ENCODE peak calls at places on chromosomes 2 and 18, in four cellular contexts. One of them, this sample, is unnamed.

GRCh38 chr2:12277305-12278034 is 439.3 kb upstream of the TRIB2 start:
- DNase-seq in A549: no peak
- DNase-seq in K562: peak; percentile 81
- DNase-seq in GM12878: no peak
- DNase-seq in this sample: no peak

GRCh38 chr2:203893823-203894222 is 26.3 kb downstream of the CTLA4 start:
- DNase-seq in K562: no peak
- DNase-seq in A549: no peak
- DNase-seq in GM12878: no peak
- DNase-seq in this sample: no peak

GRCh38 chr2:118791511-118791910 is 55.9 kb downstream of the EN1 start:
- DNase-seq in GM12878: no peak
- DNase-seq in K562: no peak
- DNase-seq in A549: no peak
- DNase-seq in this sample: no peak

GRCh38 chr2:63729362-63729761 is 112.3 kb upstream of the UGP2 start:
- DNase-seq in A549: no peak
- DNase-seq in K562: no peak
- DNase-seq in GM12878: no peak
- DNase-seq in this sample: no peak

GRCh38 chr18:32760391-32760790 is 12.4 kb downstream of the KLHL14 start:
- DNase-seq in A549: no peak
- DNase-seq in GM12878: peak; percentile 8
- DNase-seq in K562: no peak
- DNase-seq in this sample: no peak

GRCh38 chr2:104849618-104850097 is 4.3 kb upstream of the POU3F3 start:
- DNase-seq in GM12878: no peak
- DNase-seq in A549: no peak
- DNase-seq in K562: peak; percentile 46
- DNase-seq in this sample: peak; percentile 45

GRCh38 chr2:178882666-178883440 is 75.6 kb upstream of the TTN start:
- DNase-seq in GM12878: no peak
- DNase-seq in A549: no peak
- DNase-seq in K562: no peak
- DNase-seq in this sample: peak; percentile 31

GRCh38 chr2:213010106-213010779 is 141.2 kb downstream of the IKZF2 start:
- DNase-seq in K562: no peak
- DNase-seq in A549: no peak
- DNase-seq in GM12878: no peak
- DNase-seq in this sample: no peak

GRCh38 chr2:158221055-158222021 is 119.7 kb downstream of the UPP2 start:
- DNase-seq in GM12878: no peak
- DNase-seq in K562: no peak
- DNase-seq in A549: no peak
- DNase-seq in this sample: no peak

GRCh38 chr18:50218432-50219197 is 23.7 kb upstream of the MYO5B start:
- DNase-seq in K562: no peak
- DNase-seq in GM12878: peak; percentile 21
- DNase-seq in A549: no peak
- DNase-seq in this sample: peak; percentile 14

GRCh38 chr18:36392888-36393287 is 95.4 kb downstream of the FHOD3 start:
- DNase-seq in A549: no peak
- DNase-seq in K562: no peak
- DNase-seq in GM12878: no peak
- DNase-seq in this sample: no peak

GRCh38 chr2:239953418-239954061 is 71.6 kb downstream of the NDUFA10 start:
- DNase-seq in GM12878: no peak
- DNase-seq in A549: no peak
- DNase-seq in K562: no peak
- DNase-seq in this sample: peak; percentile 15

GRCh38 chr2:122136071-122136470 is 380.6 kb downstream of the TSN start:
- DNase-seq in K562: peak; percentile 41
- DNase-seq in GM12878: no peak
- DNase-seq in A549: peak; percentile 27
- DNase-seq in this sample: peak; percentile 21

GRCh38 chr2:72289736-72290135 is 142.1 kb upstream of the CYP26B1 start:
- DNase-seq in K562: no peak
- DNase-seq in A549: no peak
- DNase-seq in GM12878: no peak
- DNase-seq in this sample: no peak

GRCh38 chr2:72292433-72292832 is 144.8 kb upstream of the CYP26B1 start:
- DNase-seq in GM12878: no peak
- DNase-seq in K562: no peak
- DNase-seq in A549: no peak
- DNase-seq in this sample: peak; percentile 5

GRCh38 chr2:72289283-72289682 is 141.6 kb upstream of the CYP26B1 start:
- DNase-seq in K562: no peak
- DNase-seq in GM12878: no peak
- DNase-seq in A549: no peak
- DNase-seq in this sample: peak; percentile 86

GRCh38 chr2:72291059-72291458 is 143.4 kb upstream of the CYP26B1 start:
- DNase-seq in GM12878: no peak
- DNase-seq in A549: no peak
- DNase-seq in K562: no peak
- DNase-seq in this sample: peak; percentile 67

DNA sequence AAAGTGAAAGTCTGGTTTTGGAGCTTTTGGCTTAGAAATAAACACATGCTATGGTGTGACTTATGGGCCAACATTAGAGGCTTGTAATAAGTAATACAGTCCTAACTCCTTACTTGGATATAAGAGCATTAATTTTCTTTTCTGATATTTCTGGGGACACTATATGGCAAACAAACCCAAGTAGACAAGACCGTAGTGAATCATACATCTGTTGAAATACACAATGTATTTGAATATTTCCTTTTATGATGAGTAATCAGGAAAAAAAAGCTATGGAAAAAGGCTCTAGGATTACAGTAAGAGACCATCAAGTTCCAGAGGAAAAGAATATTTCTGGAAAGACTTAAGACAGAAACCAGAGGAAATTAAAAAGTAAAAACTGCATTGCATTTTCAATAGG is 146.0 kb upstream of the CYP26B1 start:
- DNase-seq in GM12878: no peak
- DNase-seq in K562: no peak
- DNase-seq in A549: no peak
- DNase-seq in this sample: peak; percentile 75
- TF ChIP-seq ELK1 in GM12878: no peak
- TF ChIP-seq ELK1 in K562: no peak
- TF ChIP-seq ELK1 in A549: no peak
- TF ChIP-seq ELK1 in this sample: no peak

GRCh38 chr18:75238100-75238499 is 27.5 kb downstream of the TSHZ1 start:
- DNase-seq in A549: no peak
- DNase-seq in GM12878: no peak
- DNase-seq in K562: no peak
- DNase-seq in this sample: no peak
- TF ChIP-seq ELK1 in A549: no peak
- TF ChIP-seq ELK1 in GM12878: no peak
- TF ChIP-seq ELK1 in K562: no peak
- TF ChIP-seq ELK1 in this sample: no peak

GRCh38 chr18:74040459-74041332 is 106.9 kb downstream of the FBXO15 start:
- DNase-seq in K562: peak; percentile 58
- DNase-seq in GM12878: no peak
- DNase-seq in A549: peak; percentile 46
- DNase-seq in this sample: peak; percentile 11
- TF ChIP-seq ELK1 in K562: no peak
- TF ChIP-seq ELK1 in GM12878: no peak
- TF ChIP-seq ELK1 in A549: no peak
- TF ChIP-seq ELK1 in this sample: no peak

GRCh38 chr2:67802296-67802695 is 260.5 kb downstream of the C1D start:
- DNase-seq in A549: no peak
- DNase-seq in GM12878: no peak
- DNase-seq in K562: no peak
- DNase-seq in this sample: no peak

GRCh38 chr2:67798536-67799160 is 264.2 kb downstream of the C1D start:
- DNase-seq in A549: no peak
- DNase-seq in GM12878: no peak
- DNase-seq in K562: no peak
- DNase-seq in this sample: peak; percentile 14

GRCh38 chr2:67802824-67803223 is 260.0 kb downstream of the C1D start:
- DNase-seq in GM12878: no peak
- DNase-seq in A549: no peak
- DNase-seq in K562: no peak
- DNase-seq in this sample: no peak

GRCh38 chr2:67799889-67800288 is 262.9 kb downstream of the C1D start:
- DNase-seq in GM12878: no peak
- DNase-seq in K562: no peak
- DNase-seq in A549: no peak
- DNase-seq in this sample: no peak

GRCh38 chr2:67797801-67798535 is 264.8 kb downstream of the C1D start:
- DNase-seq in K562: no peak
- DNase-seq in A549: no peak
- DNase-seq in GM12878: no peak
- DNase-seq in this sample: peak; percentile 66
- TF ChIP-seq ELK1 in K562: no peak
- TF ChIP-seq ELK1 in A549: no peak
- TF ChIP-seq ELK1 in GM12878: no peak
- TF ChIP-seq ELK1 in this sample: no peak

GRCh38 chr2:150477347-150477746 is 10.1 kb downstream of the RND3 start:
- DNase-seq in GM12878: no peak
- DNase-seq in K562: no peak
- DNase-seq in A549: no peak
- DNase-seq in this sample: peak; percentile 50
- TF ChIP-seq ELK1 in GM12878: no peak
- TF ChIP-seq ELK1 in K562: no peak
- TF ChIP-seq ELK1 in A549: no peak
- TF ChIP-seq ELK1 in this sample: no peak

DNA sequence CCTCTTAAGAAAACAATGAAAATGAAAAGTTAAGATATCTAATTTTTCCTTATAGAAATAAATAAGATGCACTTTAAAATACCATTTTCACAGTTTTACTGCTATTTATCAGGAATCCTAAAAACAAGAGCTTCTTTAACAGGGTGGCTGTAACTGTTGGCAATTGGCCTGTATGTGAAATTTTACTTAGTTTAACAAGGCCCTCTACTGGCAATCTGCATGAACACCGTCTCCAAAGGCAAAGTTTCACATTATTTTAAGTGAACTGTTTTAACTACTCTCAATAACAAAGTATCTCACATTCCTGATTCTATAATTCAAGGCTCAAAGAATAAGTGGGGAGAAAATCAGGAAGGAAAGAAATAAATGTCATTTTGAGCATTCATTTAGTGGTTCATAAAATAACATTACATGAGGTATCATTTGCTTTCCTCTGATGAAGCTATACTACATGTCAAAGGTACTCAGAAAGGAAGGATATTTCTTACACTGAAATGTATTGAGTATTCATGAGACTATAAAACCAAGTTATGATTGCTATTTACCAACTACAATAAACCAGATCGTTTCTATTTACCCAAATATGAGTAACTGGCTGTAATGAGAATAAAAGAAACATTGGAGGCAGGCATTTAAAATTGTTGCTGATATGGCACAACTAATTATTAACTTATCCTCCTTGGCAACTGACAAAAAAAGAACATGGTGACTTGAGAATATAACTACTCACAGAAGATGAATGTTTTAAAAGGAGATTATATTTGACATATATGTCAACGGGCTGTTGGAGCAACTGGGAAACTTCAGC is 7.0 kb downstream of the NCKAP5 start:
- DNase-seq in A549: no peak
- DNase-seq in K562: no peak
- DNase-seq in GM12878: no peak
- DNase-seq in this sample: peak; percentile 90
- TF ChIP-seq ELK1 in A549: no peak
- TF ChIP-seq ELK1 in K562: no peak
- TF ChIP-seq ELK1 in GM12878: no peak
- TF ChIP-seq ELK1 in this sample: no peak

GRCh38 chr2:25202290-25202689 is 33.9 kb upstream of the POMC start:
- DNase-seq in A549: no peak
- DNase-seq in GM12878: no peak
- DNase-seq in K562: no peak
- DNase-seq in this sample: no peak
- TF ChIP-seq ELK1 in A549: no peak
- TF ChIP-seq ELK1 in GM12878: no peak
- TF ChIP-seq ELK1 in K562: no peak
- TF ChIP-seq ELK1 in this sample: no peak

DNA sequence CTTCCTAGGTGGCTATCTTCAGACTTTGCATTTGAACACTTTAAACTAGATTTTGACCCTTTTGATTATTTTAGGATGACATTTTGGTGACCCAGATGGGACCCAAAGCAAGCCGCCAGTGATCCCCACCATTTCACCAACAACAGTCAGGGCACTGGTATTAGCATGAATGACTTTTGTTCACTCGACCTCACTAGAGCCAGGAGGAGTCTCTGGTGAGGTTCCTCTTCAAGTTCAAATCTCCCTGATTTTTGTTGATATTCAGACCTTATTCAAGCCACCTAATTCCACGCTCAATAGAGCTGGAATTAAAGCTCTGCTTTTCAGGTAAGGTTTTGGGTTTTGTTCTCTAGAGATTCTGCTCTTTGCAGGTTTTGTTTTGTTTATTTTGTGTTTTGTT is 202.3 kb downstream of the MREG start:
- DNase-seq in K562: no peak
- DNase-seq in A549: no peak
- DNase-seq in GM12878: no peak
- DNase-seq in this sample: no peak
- TF ChIP-seq ELK1 in K562: no peak
- TF ChIP-seq ELK1 in A549: no peak
- TF ChIP-seq ELK1 in GM12878: no peak
- TF ChIP-seq ELK1 in this sample: no peak

DNA sequence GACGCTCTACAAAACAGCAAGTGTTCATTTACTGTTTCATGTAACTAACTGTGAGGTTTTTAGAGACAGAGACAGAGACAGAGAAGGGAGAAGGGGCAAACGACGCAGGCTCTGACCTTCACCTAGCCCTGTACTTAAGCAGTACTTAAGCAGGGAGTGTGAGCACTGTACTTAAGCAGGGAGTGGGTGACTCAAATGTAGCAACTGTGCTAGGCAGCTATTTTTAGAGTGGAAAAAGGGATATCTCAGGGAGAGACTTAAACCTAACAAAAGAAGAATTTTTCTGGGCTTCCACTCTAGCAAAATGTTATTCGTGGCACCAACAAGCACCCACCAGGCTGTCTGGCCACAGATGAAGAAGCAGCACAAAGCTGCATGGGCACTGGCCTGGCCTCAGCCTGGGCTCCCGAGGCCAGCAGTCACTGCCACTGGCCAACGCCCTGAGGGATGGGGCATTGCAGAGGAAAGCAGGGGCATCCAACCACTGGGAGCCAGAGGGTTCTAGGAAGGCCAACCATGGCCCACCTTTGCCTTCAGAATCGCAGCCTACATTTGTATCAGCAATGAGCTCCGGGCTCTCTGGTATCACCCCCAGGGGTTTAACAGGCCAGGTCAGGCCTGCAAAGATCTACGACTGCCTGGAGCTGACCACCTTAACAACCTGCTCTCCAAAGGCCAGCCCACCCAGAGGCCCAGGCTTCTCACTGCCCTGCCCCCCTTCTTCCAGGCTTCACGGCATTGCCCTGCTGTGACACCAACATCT is 154.3 kb downstream of the TTC32 start:
- DNase-seq in GM12878: no peak
- DNase-seq in A549: no peak
- DNase-seq in K562: no peak
- DNase-seq in this sample: peak; percentile 60
- TF ChIP-seq ELK1 in GM12878: no peak
- TF ChIP-seq ELK1 in A549: no peak
- TF ChIP-seq ELK1 in K562: no peak
- TF ChIP-seq ELK1 in this sample: no peak